ENCODE peak calls at places on chromosomes 4 and X, in eight cellular contexts. D is OCI-LY7; M is fibroblast of the aortic adventitia; J is activated CD4-positive, alpha-beta T cell treated with anti-CD3 and anti-CD28 coated beads for 36 hours; C is SIG-M5; G is Kasumi-1; Z is iris pigment epithelial cell; F is stromal cell of bone marrow. Q is an unnamed sample.

GRCh38 chr4:36322921-36323354 is 41.5 kb downstream of the DTHD1 start:
- DNase-seq in D (no peak), J (peak), Z (no peak), M (no peak), G (no peak), C (no peak), F (no peak), Q (no peak)

GRCh38 chr4:38753021-38753806 is 29.6 kb downstream of the TLR10 start:
- DNase-seq in C (no peak), M (peak), F (peak), J (no peak), D (no peak), Z (peak), G (no peak), Q (no peak)

GRCh38 chr4:123096038-123096437 is 173.6 kb upstream of the NUDT6 start:
- DNase-seq in F (no peak), G (peak), M (no peak), Z (peak), D (peak), C (peak), J (no peak), Q (no peak)

GRCh38 chrX:111100191-111100590 is 4.2 kb downstream of the PAK3 start:
- DNase-seq in F (no peak), M (peak), C (no peak), J (peak), G (peak), Z (peak), D (peak), Q (peak)

GRCh38 chrX:45505214-45505613 is 304.5 kb upstream of the DIPK2B start:
- DNase-seq in M (peak), G (no peak), Z (peak), F (peak), D (no peak), J (peak), C (no peak), Q (no peak)

GRCh38 chrX:13835825-13836224 is 18.9 kb upstream of the GPM6B start:
- DNase-seq in Z (no peak), J (no peak), D (no peak), F (no peak), G (no peak), M (no peak), C (no peak), Q (no peak)

GRCh38 chr4:1552451-1552850 is 131.7 kb downstream of the FAM53A start:
- DNase-seq in F (no peak), G (no peak), C (no peak), D (no peak), Z (no peak), J (no peak), M (no peak), Q (no peak)

GRCh38 chr4:137677851-137678250 is 145.6 kb upstream of the PCDH18 start:
- DNase-seq in C (no peak), M (peak), G (no peak), Z (peak), J (no peak), F (peak), D (no peak), Q (no peak)

GRCh38 chrX:133884430-133885394 is 100.7 kb downstream of the GPC3 start:
- DNase-seq in G (no peak), C (no peak), D (no peak), Z (no peak), J (no peak), F (no peak), M (no peak), Q (no peak)

GRCh38 chr4:70564033-70564432 is 28.0 kb upstream of the AMBN start:
- DNase-seq in G (no peak), D (no peak), F (no peak), Z (no peak), J (no peak), C (no peak), M (no peak), Q (no peak)

GRCh38 chr4:3864736-3865721 is 98.8 kb downstream of the ADRA2C start:
- DNase-seq in C (no peak), G (no peak), F (no peak), Z (no peak), J (no peak), M (no peak), D (no peak), Q (no peak)

GRCh38 chr4:76200771-76201224 is 12.8 kb downstream of the SCARB2 start:
- DNase-seq in Z (no peak), G (peak), F (no peak), J (peak), D (no peak), C (no peak), M (no peak), Q (peak)

Q was measured in pons.